ENCODE peak calls at places on chromosome 1, in ten cellular contexts. X, I, Q, V, W, L, U, Z, G and E are unnamed samples.
A peak's percentile ranks its signal among the peaks of the same experiment; 100 is the strongest.

GRCh38 chr1:156492591-156493080 is 7.9 kb downstream of the MEF2D start:
- DNase-seq in V (no peak), Q (peak; percentile 66), U (no peak), I (no peak), X (no peak), L (no peak), Z (no peak), G (no peak), W (no peak), E (no peak)

GRCh38 chr1:172671591-172671990 is 12.7 kb downstream of the FASLG start:
- DNase-seq in X (no peak), G (no peak), Z (no peak), W (no peak), Q (no peak), U (peak; percentile 55), I (no peak), L (no peak), V (no peak), E (no peak)

GRCh38 chr1:174743654-174744561 is 255.8 kb upstream of the CACYBP start:
- DNase-seq in G (no peak), Z (no peak), W (no peak), U (peak; percentile 63), L (peak; percentile 28), X (no peak), Q (no peak), V (no peak), I (no peak), E (no peak)

GRCh38 chr1:36457691-36458090 is 6.5 kb downstream of the MRPS15 start:
- DNase-seq in Q (no peak), G (no peak), U (no peak), V (no peak), L (no peak), X (no peak), I (no peak), W (no peak), Z (no peak), E (no peak)

GRCh38 chr1:234611799-234612351 is 1.9 kb upstream of the IRF2BP2 start:
- DNase-seq in I (peak; percentile 43), L (no peak), G (no peak), Q (peak; percentile 58), Z (peak; percentile 60), V (no peak), U (no peak), W (peak; percentile 33), X (peak; percentile 59), E (peak; percentile 55)

GRCh38 chr1:99181892-99182291 is 82.4 kb upstream of the PLPPR4 start:
- DNase-seq in V (no peak), U (no peak), I (no peak), X (no peak), Z (no peak), Q (no peak), G (no peak), L (no peak), W (no peak), E (no peak)

GRCh38 chr1:54768093-54768492 is 3.8 kb upstream of the PARS2 start:
- DNase-seq in V (no peak), X (peak; percentile 29), Z (no peak), I (no peak), G (no peak), Q (no peak), U (peak; percentile 13), L (no peak), W (no peak), E (no peak)

GRCh38 chr1:208234721-208235120 is 9.5 kb downstream of the PLXNA2 start:
- DNase-seq in U (no peak), G (no peak), L (no peak), I (no peak), X (no peak), V (no peak), Q (no peak), W (no peak), Z (no peak), E (peak; percentile 70)

GRCh38 chr1:154414606-154415005 is 9.5 kb downstream of the IL6R start:
- DNase-seq in I (no peak), Z (peak; percentile 51), L (no peak), G (no peak), V (peak; percentile 63), U (no peak), W (no peak), X (peak; percentile 63), Q (peak; percentile 68), E (peak; percentile 47)

GRCh38 chr1:24283326-24284155 is 35.6 kb upstream of the GRHL3 start:
- DNase-seq in V (peak; percentile 36), W (no peak), L (peak; percentile 56), I (no peak), U (peak; percentile 86), X (no peak), Z (no peak), Q (peak; percentile 51), G (no peak), E (peak; percentile 46)

GRCh38 chr1:24282491-24282890 is 36.7 kb upstream of the GRHL3 start:
- DNase-seq in U (no peak), W (no peak), X (no peak), Q (no peak), I (no peak), Z (no peak), L (no peak), G (no peak), V (no peak), E (no peak)

GRCh38 chr1:24285231-24285630 is 33.9 kb upstream of the GRHL3 start:
- DNase-seq in U (no peak), L (no peak), V (no peak), W (no peak), Z (no peak), G (no peak), Q (no peak), X (no peak), I (no peak), E (no peak)

GRCh38 chr1:24286246-24287010 is 32.7 kb upstream of the GRHL3 start:
- DNase-seq in U (no peak), G (no peak), Q (no peak), I (no peak), V (no peak), L (no peak), W (no peak), Z (no peak), X (no peak), E (no peak)

GRCh38 chr1:24284156-24284471 is 35.0 kb upstream of the GRHL3 start:
- DNase-seq in Q (no peak), V (no peak), W (no peak), L (peak; percentile 67), I (no peak), X (no peak), G (no peak), U (no peak), Z (no peak), E (no peak)
- H3K27ac ChIP-seq in Q (no peak overlapping the region), V (peak overlapping the region; percentile 31), W (no peak overlapping the region), L (peak overlapping the region; percentile 66), I (no peak overlapping the region), X (no peak overlapping the region), G (no peak overlapping the region), U (no peak overlapping the region), Z (no peak overlapping the region), E (no peak overlapping the region)

GRCh38 chr1:232952514-232953175 is 2.2 kb downstream of the NTPCR start:
- DNase-seq in X (peak; percentile 39), G (no peak), Z (no peak), W (no peak), I (no peak), Q (peak; percentile 32), U (peak; percentile 56), V (peak; percentile 24), L (peak; percentile 57), E (peak; percentile 57)
- TF ChIP-seq CTCF in X (peak; percentile 54), G (peak; percentile 46), Z (no peak), W (peak; percentile 47), I (peak; percentile 56), Q (peak; percentile 56), U (peak; percentile 57), V (no peak), L (peak; percentile 88), E (peak; percentile 56)

GRCh38 chr1:19179597-19180271 is 30.3 kb downstream of the UBR4 start:
- DNase-seq in V (peak; percentile 28), X (no peak), L (peak; percentile 3), G (no peak), Z (peak; percentile 24), I (no peak), Q (no peak), U (peak; percentile 41), W (no peak), E (no peak)

GRCh38 chr1:19178734-19179398 is 31.2 kb downstream of the UBR4 start:
- DNase-seq in G (no peak), Z (no peak), Q (no peak), W (no peak), V (no peak), X (no peak), U (no peak), I (no peak), L (no peak), E (no peak)

GRCh38 chr1:19185976-19186375 is 24.1 kb downstream of the UBR4 start:
- DNase-seq in U (no peak), Q (no peak), I (no peak), Z (no peak), G (no peak), W (no peak), L (no peak), X (no peak), V (no peak), E (no peak)

GRCh38 chr1:19177811-19178210 is 32.3 kb downstream of the UBR4 start:
- DNase-seq in I (no peak), G (no peak), V (no peak), Z (no peak), U (no peak), Q (no peak), W (no peak), X (no peak), L (no peak), E (no peak)

DNA sequence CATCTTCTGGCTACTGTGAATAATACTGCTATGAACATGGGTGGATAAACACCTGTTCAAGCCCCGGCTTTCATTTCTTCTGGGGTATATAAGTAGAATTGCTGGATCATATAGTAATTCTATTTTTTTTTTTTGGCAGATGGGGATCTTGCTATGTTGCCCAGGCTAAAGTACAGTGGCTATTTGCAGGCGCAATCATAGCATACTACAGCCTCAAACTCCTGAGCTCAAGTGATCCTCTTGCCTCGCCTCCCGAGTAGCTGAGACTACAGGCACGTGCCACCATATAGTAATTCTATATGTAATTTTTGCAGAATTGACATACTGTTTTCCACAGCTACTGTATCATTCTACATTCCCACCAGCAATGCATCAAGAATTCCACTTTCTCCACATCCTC is 27.8 kb downstream of the UBR4 start:
- DNase-seq in Q (no peak), U (no peak), I (no peak), Z (no peak), X (no peak), V (no peak), L (no peak), W (no peak), G (no peak), E (no peak)
- TF ChIP-seq POLR2A in Q (no peak), U (no peak), I (no peak), Z (no peak), X (no peak), V (no peak), L (no peak), W (no peak), G (no peak), E (no peak)

DNA sequence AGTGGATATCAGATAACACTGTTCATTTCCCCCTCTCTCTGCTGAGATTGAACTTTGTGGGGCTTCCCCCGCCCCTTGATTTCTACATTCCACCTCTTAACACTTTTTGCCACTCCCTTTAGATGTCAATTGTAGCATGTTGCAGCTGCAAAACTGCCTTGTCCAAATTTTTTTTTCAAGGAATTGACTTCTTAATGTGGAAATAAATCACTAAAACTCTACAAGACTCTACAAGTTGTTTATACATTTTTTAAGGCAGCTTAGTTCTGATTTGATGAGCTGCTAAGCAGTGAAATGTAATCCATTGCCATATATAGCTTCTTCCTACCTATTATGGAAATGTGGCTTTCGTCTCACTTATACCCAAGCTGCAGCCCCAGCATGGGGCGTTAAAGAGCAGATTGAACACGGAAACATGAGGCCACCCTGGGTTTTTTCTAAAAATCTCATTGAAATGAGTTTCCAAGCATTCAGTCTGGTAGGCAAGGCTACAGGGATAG is 132.2 kb downstream of the SYT2 start:
- DNase-seq in L (no peak), G (no peak), Z (no peak), V (no peak), X (no peak), I (no peak), W (no peak), Q (no peak), U (peak; percentile 87), E (no peak)
- H3K27ac ChIP-seq in L (no peak overlapping the region), G (no peak overlapping the region), Z (peak overlapping the region; percentile 35), V (peak overlapping the region; percentile 52), X (peak overlapping the region; percentile 53), I (no peak overlapping the region), W (peak overlapping the region; percentile 80), Q (no peak overlapping the region), U (peak overlapping the region; percentile 100), E (no peak overlapping the region)